ENCODE peak calls at places on chromosomes 7 and 10, in six cellular contexts. One of them, this sample, is unnamed.

GRCh38 chr10:119493155-119493554 is 49.4 kb downstream of the RGS10 start:
- DNase-seq in RWPE1: no peak
- DNase-seq in upper lobe of right lung: no peak
- DNase-seq in fibroblast of pulmonary artery: no peak
- DNase-seq in WTC11: no peak
- DNase-seq in endothelial cell: no peak
- DNase-seq in this sample: no peak

GRCh38 chr10:124671486-124672075 is 72.6 kb downstream of the FAM53B start:
- DNase-seq in upper lobe of right lung: no peak
- DNase-seq in WTC11: no peak
- DNase-seq in endothelial cell: no peak
- DNase-seq in fibroblast of pulmonary artery: peak; percentile 34
- DNase-seq in RWPE1: peak; percentile 66
- DNase-seq in this sample: no peak

GRCh38 chr10:47337243-47337642 is 10.9 kb upstream of the RBP3 start:
- DNase-seq in upper lobe of right lung: no peak
- DNase-seq in endothelial cell: no peak
- DNase-seq in fibroblast of pulmonary artery: no peak
- DNase-seq in WTC11: no peak
- DNase-seq in RWPE1: no peak
- DNase-seq in this sample: no peak

GRCh38 chr7:147296201-147296600 is 1179.6 kb downstream of the CNTNAP2 start:
- DNase-seq in fibroblast of pulmonary artery: no peak
- DNase-seq in upper lobe of right lung: no peak
- DNase-seq in RWPE1: no peak
- DNase-seq in WTC11: no peak
- DNase-seq in endothelial cell: no peak
- DNase-seq in this sample: no peak

GRCh38 chr10:101629781-101630419 is 41.8 kb downstream of the DPCD start:
- DNase-seq in RWPE1: no peak
- DNase-seq in fibroblast of pulmonary artery: no peak
- DNase-seq in endothelial cell: no peak
- DNase-seq in WTC11: no peak
- DNase-seq in upper lobe of right lung: no peak
- DNase-seq in this sample: no peak

GRCh38 chr10:22460531-22461403 is 115.5 kb downstream of the SPAG6 start:
- DNase-seq in fibroblast of pulmonary artery: no peak
- DNase-seq in upper lobe of right lung: no peak
- DNase-seq in WTC11: no peak
- DNase-seq in endothelial cell: no peak
- DNase-seq in RWPE1: no peak
- DNase-seq in this sample: no peak

GRCh38 chr10:106474891-106475290 is 689.6 kb downstream of the SORCS1 start:
- DNase-seq in endothelial cell: no peak
- DNase-seq in fibroblast of pulmonary artery: no peak
- DNase-seq in upper lobe of right lung: no peak
- DNase-seq in WTC11: no peak
- DNase-seq in RWPE1: no peak
- DNase-seq in this sample: no peak

GRCh38 chr10:71031601-71032000 is 143.2 kb upstream of the PCBD1 start:
- DNase-seq in fibroblast of pulmonary artery: no peak
- DNase-seq in upper lobe of right lung: no peak
- DNase-seq in WTC11: no peak
- DNase-seq in endothelial cell: no peak
- DNase-seq in RWPE1: no peak
- DNase-seq in this sample: no peak

GRCh38 chr7:112757337-112757736 is 32.9 kb downstream of the TMEM168 start:
- DNase-seq in endothelial cell: no peak
- DNase-seq in upper lobe of right lung: no peak
- DNase-seq in RWPE1: no peak
- DNase-seq in fibroblast of pulmonary artery: no peak
- DNase-seq in WTC11: no peak
- DNase-seq in this sample: no peak

GRCh38 chr7:13414661-13415105 is 574.8 kb downstream of the ETV1 start:
- DNase-seq in RWPE1: peak; percentile 1
- DNase-seq in fibroblast of pulmonary artery: no peak
- DNase-seq in WTC11: no peak
- DNase-seq in upper lobe of right lung: no peak
- DNase-seq in endothelial cell: no peak
- DNase-seq in this sample: no peak

GRCh38 chr10:13608246-13608853 is 21.6 kb downstream of the PRPF18 start:
- DNase-seq in endothelial cell: peak; percentile 74
- DNase-seq in upper lobe of right lung: no peak
- DNase-seq in RWPE1: no peak
- DNase-seq in fibroblast of pulmonary artery: no peak
- DNase-seq in WTC11: peak; percentile 31
- DNase-seq in this sample: no peak

GRCh38 chr10:63268798-63269503 is 135.8 kb downstream of the NRBF2 start:
- DNase-seq in WTC11: peak; percentile 43
- DNase-seq in upper lobe of right lung: no peak
- DNase-seq in RWPE1: peak; percentile 87
- DNase-seq in endothelial cell: peak; percentile 49
- DNase-seq in fibroblast of pulmonary artery: peak; percentile 98
- DNase-seq in this sample: peak; percentile 27

GRCh38 chr7:83289396-83289993 is 126.8 kb upstream of the PCLO start:
- DNase-seq in WTC11: no peak
- DNase-seq in fibroblast of pulmonary artery: peak; percentile 7
- DNase-seq in endothelial cell: no peak
- DNase-seq in RWPE1: no peak
- DNase-seq in upper lobe of right lung: no peak
- DNase-seq in this sample: no peak

GRCh38 chr7:104299777-104300176 is 28.6 kb upstream of the LHFPL3 start:
- DNase-seq in endothelial cell: no peak
- DNase-seq in upper lobe of right lung: no peak
- DNase-seq in fibroblast of pulmonary artery: no peak
- DNase-seq in WTC11: no peak
- DNase-seq in RWPE1: no peak
- DNase-seq in this sample: no peak

GRCh38 chr10:27822286-27822685 is 76.7 kb upstream of the MKX start:
- DNase-seq in endothelial cell: no peak
- DNase-seq in RWPE1: no peak
- DNase-seq in WTC11: no peak
- DNase-seq in fibroblast of pulmonary artery: peak; percentile 1
- DNase-seq in upper lobe of right lung: no peak
- DNase-seq in this sample: no peak

GRCh38 chr10:132281915-132282666 is 25.7 kb downstream of the STK32C start:
- DNase-seq in WTC11: no peak
- DNase-seq in fibroblast of pulmonary artery: no peak
- DNase-seq in upper lobe of right lung: no peak
- DNase-seq in RWPE1: no peak
- DNase-seq in endothelial cell: no peak
- DNase-seq in this sample: no peak

GRCh38 chr7:92715963-92716362 is 120.4 kb downstream of the CDK6 start:
- DNase-seq in endothelial cell: no peak
- DNase-seq in RWPE1: no peak
- DNase-seq in fibroblast of pulmonary artery: no peak
- DNase-seq in WTC11: no peak
- DNase-seq in upper lobe of right lung: no peak
- DNase-seq in this sample: no peak

GRCh38 chr10:132065491-132066105 is at the start of gene JAKMIP3:
- DNase-seq in WTC11: peak; percentile 64
- DNase-seq in RWPE1: peak; percentile 84
- DNase-seq in endothelial cell: no peak
- DNase-seq in fibroblast of pulmonary artery: peak; percentile 91
- DNase-seq in upper lobe of right lung: peak; percentile 64
- DNase-seq in this sample: no peak

GRCh38 chr10:103716206-103717160 is 138.9 kb downstream of the SH3PXD2A start:
- DNase-seq in endothelial cell: no peak
- DNase-seq in RWPE1: peak; percentile 75
- DNase-seq in WTC11: no peak
- DNase-seq in fibroblast of pulmonary artery: no peak
- DNase-seq in upper lobe of right lung: no peak
- DNase-seq in this sample: no peak

GRCh38 chr10:69835875-69836727 is 34.4 kb downstream of the COL13A1 start:
- DNase-seq in upper lobe of right lung: no peak
- DNase-seq in WTC11: no peak
- DNase-seq in RWPE1: no peak
- DNase-seq in fibroblast of pulmonary artery: no peak
- DNase-seq in endothelial cell: no peak
- DNase-seq in this sample: no peak

GRCh38 chr7:148773344-148773743 is 74.6 kb downstream of the CUL1 start:
- DNase-seq in WTC11: no peak
- DNase-seq in RWPE1: no peak
- DNase-seq in upper lobe of right lung: no peak
- DNase-seq in fibroblast of pulmonary artery: no peak
- DNase-seq in endothelial cell: no peak
- DNase-seq in this sample: no peak

GRCh38 chr10:64430690-64431323 is 909.6 kb downstream of the REEP3 start:
- DNase-seq in RWPE1: no peak
- DNase-seq in WTC11: peak; percentile 68
- DNase-seq in endothelial cell: peak; percentile 61
- DNase-seq in fibroblast of pulmonary artery: peak; percentile 8
- DNase-seq in upper lobe of right lung: no peak
- DNase-seq in this sample: no peak

GRCh38 chr7:140155428-140155827 is 21.4 kb downstream of the KDM7A start:
- DNase-seq in endothelial cell: no peak
- DNase-seq in WTC11: no peak
- DNase-seq in RWPE1: no peak
- DNase-seq in upper lobe of right lung: no peak
- DNase-seq in fibroblast of pulmonary artery: no peak
- DNase-seq in this sample: no peak
- TF ChIP-seq CTCF in endothelial cell: no peak
- TF ChIP-seq CTCF in WTC11: no peak
- TF ChIP-seq CTCF in RWPE1: no peak
- TF ChIP-seq CTCF in upper lobe of right lung: no peak
- TF ChIP-seq CTCF in fibroblast of pulmonary artery: no peak
- TF ChIP-seq CTCF in this sample: no peak

GRCh38 chr7:114369294-114369693 is 45.3 kb upstream of the FOXP2 start:
- DNase-seq in RWPE1: no peak
- DNase-seq in fibroblast of pulmonary artery: no peak
- DNase-seq in WTC11: no peak
- DNase-seq in upper lobe of right lung: no peak
- DNase-seq in endothelial cell: no peak
- DNase-seq in this sample: no peak

GRCh38 chr7:114368492-114368891 is 46.1 kb upstream of the FOXP2 start:
- DNase-seq in endothelial cell: no peak
- DNase-seq in fibroblast of pulmonary artery: no peak
- DNase-seq in upper lobe of right lung: no peak
- DNase-seq in RWPE1: no peak
- DNase-seq in WTC11: no peak
- DNase-seq in this sample: no peak

GRCh38 chr7:114372619-114373018 is 42.0 kb upstream of the FOXP2 start:
- DNase-seq in endothelial cell: no peak
- DNase-seq in WTC11: no peak
- DNase-seq in upper lobe of right lung: no peak
- DNase-seq in RWPE1: no peak
- DNase-seq in fibroblast of pulmonary artery: no peak
- DNase-seq in this sample: no peak

GRCh38 chr7:114375914-114376313 is 38.7 kb upstream of the FOXP2 start:
- DNase-seq in RWPE1: no peak
- DNase-seq in fibroblast of pulmonary artery: no peak
- DNase-seq in upper lobe of right lung: no peak
- DNase-seq in WTC11: no peak
- DNase-seq in endothelial cell: no peak
- DNase-seq in this sample: no peak

GRCh38 chr7:114370177-114370576 is 44.4 kb upstream of the FOXP2 start:
- DNase-seq in upper lobe of right lung: no peak
- DNase-seq in WTC11: no peak
- DNase-seq in fibroblast of pulmonary artery: no peak
- DNase-seq in endothelial cell: no peak
- DNase-seq in RWPE1: no peak
- DNase-seq in this sample: no peak
- TF ChIP-seq CTCF in upper lobe of right lung: no peak
- TF ChIP-seq CTCF in WTC11: no peak
- TF ChIP-seq CTCF in fibroblast of pulmonary artery: no peak
- TF ChIP-seq CTCF in endothelial cell: no peak
- TF ChIP-seq CTCF in RWPE1: no peak
- TF ChIP-seq CTCF in this sample: no peak

DNA sequence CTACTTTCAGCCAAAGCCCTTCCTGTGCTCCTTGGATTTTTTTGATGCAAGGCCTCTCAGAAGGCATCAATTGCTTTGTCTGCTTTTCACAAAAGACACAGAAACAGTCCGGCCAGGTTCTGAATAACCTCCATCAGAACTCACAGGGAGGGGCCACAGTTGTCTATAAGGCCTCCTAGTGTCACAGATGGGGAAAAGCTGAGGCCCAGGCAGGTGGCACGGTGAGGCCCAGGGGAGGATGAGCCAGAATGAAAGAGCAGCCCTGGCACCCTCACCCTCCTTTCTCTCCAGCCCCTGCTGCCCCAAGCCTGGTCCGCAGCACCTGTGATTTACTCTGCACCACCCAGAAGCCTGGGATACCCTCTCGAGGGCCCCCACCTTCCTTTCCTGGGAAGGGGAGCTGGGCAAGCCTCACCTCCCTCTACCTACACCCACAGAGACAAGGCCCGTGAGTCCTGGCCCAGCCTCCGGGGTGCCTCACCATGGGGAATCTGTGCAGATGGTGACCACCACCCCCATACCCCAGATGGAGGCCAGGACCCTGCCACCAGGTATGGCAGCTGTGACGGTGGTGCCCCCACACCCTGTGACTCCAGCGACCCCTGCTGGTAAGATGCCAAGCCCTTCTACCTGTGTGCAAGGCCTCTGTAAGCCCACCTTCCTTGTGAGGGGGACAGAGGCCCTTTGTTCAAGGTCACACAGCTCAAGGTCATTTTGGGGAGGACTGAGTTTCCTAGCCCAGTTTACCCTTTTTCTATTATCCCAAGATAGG is 26.2 kb upstream of the ZNF467 start:
- DNase-seq in endothelial cell: peak; percentile 69
- DNase-seq in WTC11: peak; percentile 83
- DNase-seq in RWPE1: no peak
- DNase-seq in upper lobe of right lung: no peak
- DNase-seq in fibroblast of pulmonary artery: peak; percentile 12
- DNase-seq in this sample: peak; percentile 49
- TF ChIP-seq CTCF in endothelial cell: peak; percentile 47
- TF ChIP-seq CTCF in WTC11: peak; percentile 67
- TF ChIP-seq CTCF in RWPE1: peak; percentile 29
- TF ChIP-seq CTCF in upper lobe of right lung: peak; percentile 47
- TF ChIP-seq CTCF in fibroblast of pulmonary artery: peak; percentile 33
- TF ChIP-seq CTCF in this sample: peak; percentile 59

DNA sequence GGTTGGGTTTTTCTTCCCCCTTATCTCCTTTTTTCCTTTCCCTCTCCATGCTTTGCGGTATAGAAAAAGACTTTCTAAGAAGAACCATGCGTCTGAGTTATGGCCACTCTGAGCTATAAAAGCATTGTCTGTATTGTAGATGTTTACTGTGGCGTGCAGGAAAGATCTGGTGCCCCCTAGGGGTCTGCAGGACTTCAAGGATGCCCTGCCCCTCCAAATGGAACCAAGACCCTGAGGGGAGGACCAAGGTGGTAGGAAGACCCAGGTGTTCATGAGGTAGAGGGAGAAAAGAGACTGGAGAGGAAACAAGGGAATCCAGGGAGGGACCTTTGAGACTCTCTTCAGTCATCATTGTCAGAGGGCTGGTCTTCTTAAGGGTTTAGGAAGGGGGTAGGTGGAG is 68.8 kb downstream of the CYP26A1 start:
- DNase-seq in fibroblast of pulmonary artery: no peak
- DNase-seq in endothelial cell: no peak
- DNase-seq in upper lobe of right lung: no peak
- DNase-seq in WTC11: no peak
- DNase-seq in RWPE1: no peak
- DNase-seq in this sample: no peak
- TF ChIP-seq CTCF in fibroblast of pulmonary artery: no peak
- TF ChIP-seq CTCF in endothelial cell: no peak
- TF ChIP-seq CTCF in upper lobe of right lung: no peak
- TF ChIP-seq CTCF in WTC11: no peak
- TF ChIP-seq CTCF in RWPE1: no peak
- TF ChIP-seq CTCF in this sample: no peak